ENCODE peak calls at places on chromosomes 12 and 14, in seven cellular contexts. U is heart right ventricle, I is B cell, F is fibroblast of mammary gland, M is WTC11, O is glutamatergic neuron, C is stomach. H is an unnamed sample.

GRCh38 chr12:44653886-44654527 is 222.1 kb downstream of the NELL2 start:
- DNase-seq in F (no peak), M (no peak), I (no peak), O (no peak), C (no peak), U (no peak), H (no peak)

GRCh38 chr12:6551496-6552139 is 4.2 kb downstream of the IFFO1 start:
- DNase-seq in M (no peak), C (no peak), F (peak), I (no peak), O (no peak), U (no peak), H (no peak)

GRCh38 chr12:105418821-105419291 is 88.4 kb downstream of the C12orf75 start:
- DNase-seq in C (no peak), O (no peak), M (no peak), F (no peak), U (no peak), I (no peak), H (peak)

GRCh38 chr12:84091642-84092041 is 821.0 kb downstream of the SLC6A15 start:
- DNase-seq in F (no peak), I (no peak), C (no peak), O (no peak), M (no peak), U (no peak), H (no peak)

GRCh38 chr12:20004951-20005350 is 363.4 kb upstream of the PDE3A start:
- DNase-seq in U (no peak), M (no peak), I (no peak), F (no peak), C (no peak), O (no peak), H (no peak)

GRCh38 chr14:50397461-50398196 is 948 bp upstream of the CDKL1 start:
- DNase-seq in F (peak), O (no peak), C (no peak), M (no peak), U (no peak), I (no peak), H (no peak)

GRCh38 chr12:130202201-130202600 is 39.9 kb downstream of the FZD10 start:
- DNase-seq in C (no peak), O (no peak), M (no peak), F (no peak), U (no peak), I (no peak), H (no peak)

GRCh38 chr14:105061428-105062047 is 3.7 kb downstream of the GPR132 start:
- DNase-seq in U (peak), C (peak), M (no peak), I (peak), F (no peak), O (no peak), H (no peak)

GRCh38 chr12:46209914-46210834 is 58.7 kb downstream of the SLC38A1 start:
- DNase-seq in C (peak), M (no peak), U (peak), O (no peak), F (peak), I (peak), H (no peak)

GRCh38 chr12:15886372-15887042 is 4.3 kb downstream of the STRAP start:
- DNase-seq in C (no peak), M (no peak), F (peak), I (no peak), U (no peak), O (no peak), H (no peak)

GRCh38 chr14:103690332-103690731 is 24.9 kb downstream of the XRCC3 start:
- DNase-seq in O (no peak), U (no peak), I (no peak), M (no peak), F (no peak), C (no peak), H (no peak)

GRCh38 chr12:47990351-47991105 is 13.7 kb downstream of the COL2A1 start:
- DNase-seq in O (no peak), I (peak), C (no peak), U (no peak), F (peak), M (no peak), H (no peak)

GRCh38 chr14:71595441-71595840 is 336.8 kb upstream of the RGS6 start:
- DNase-seq in F (no peak), C (no peak), O (no peak), U (no peak), M (no peak), I (no peak), H (no peak)

GRCh38 chr12:12099102-12099501 is 28.4 kb downstream of the BCL2L14 start:
- DNase-seq in F (no peak), M (no peak), O (no peak), C (no peak), U (no peak), I (no peak), H (no peak)

GRCh38 chr12:25495336-25496097 is 57.6 kb downstream of the LMNTD1 start:
- DNase-seq in I (no peak), U (no peak), F (peak), O (no peak), C (no peak), M (no peak), H (peak)

GRCh38 chr12:38151991-38152700 is 164.4 kb upstream of the ALG10B start:
- DNase-seq in C (no peak), O (no peak), F (no peak), I (no peak), M (no peak), U (no peak), H (no peak)

GRCh38 chr12:53867216-53868012 is 71.2 kb upstream of the HOXC13 start:
- DNase-seq in O (no peak), U (no peak), C (no peak), I (no peak), F (peak), M (peak), H (no peak)

GRCh38 chr12:19485240-19485639 is 45.9 kb downstream of the AEBP2 start:
- DNase-seq in M (no peak), U (no peak), I (no peak), C (no peak), F (no peak), O (no peak), H (no peak)

GRCh38 chr12:122558721-122559641 is 31.9 kb downstream of the KNTC1 start:
- DNase-seq in U (no peak), M (no peak), O (no peak), I (peak), F (no peak), C (no peak), H (no peak)

GRCh38 chr14:75282166-75282547 is 3.5 kb downstream of the FOS start:
- DNase-seq in O (no peak), M (no peak), F (no peak), C (no peak), I (peak), U (no peak), H (no peak)

GRCh38 chr14:104826858-104827172 is 25.9 kb downstream of the ZBTB42 start:
- DNase-seq in C (no peak), U (no peak), I (no peak), M (no peak), O (no peak), F (no peak), H (no peak)

GRCh38 chr14:90741682-90741946 is 74.6 kb downstream of the TTC7B start:
- DNase-seq in C (no peak), F (no peak), U (no peak), O (no peak), M (no peak), I (no peak), H (no peak)

GRCh38 chr12:57628280-57629191 is 4.5 kb downstream of the B4GALNT1 start:
- DNase-seq in I (no peak), F (no peak), M (no peak), C (no peak), O (no peak), U (no peak), H (no peak)

GRCh38 chr12:54725233-54725843 is 77.2 kb upstream of the DCD start:
- DNase-seq in F (peak), I (no peak), O (peak), C (no peak), M (no peak), U (no peak), H (no peak)

GRCh38 chr12:50261654-50262053 is 21.7 kb downstream of the LIMA1 start:
- DNase-seq in C (no peak), U (no peak), O (no peak), F (peak), M (no peak), I (no peak), H (no peak)

GRCh38 chr12:22518067-22518719 is 26.1 kb downstream of the C2CD5 start:
- DNase-seq in F (peak), U (no peak), I (no peak), C (peak), M (no peak), O (no peak), H (no peak)

GRCh38 chr12:122834229-122834920 is 882 bp upstream of the HIP1R start:
- DNase-seq in U (peak), O (peak), C (peak), I (peak), M (peak), F (peak), H (no peak)

GRCh38 chr12:46453428-46453827 is 80.9 kb upstream of the SLC38A2 start:
- DNase-seq in C (no peak), U (no peak), O (no peak), F (no peak), I (no peak), M (no peak), H (no peak)

GRCh38 chr12:76688001-76688400 is 75.9 kb upstream of the ZDHHC17 start:
- DNase-seq in O (no peak), U (no peak), I (no peak), M (no peak), F (peak), C (no peak), H (no peak)

GRCh38 chr14:75375983-75376382 is 51.8 kb upstream of the JDP2 start:
- DNase-seq in C (no peak), O (no peak), U (no peak), I (no peak), M (no peak), F (no peak), H (no peak)

GRCh38 chr12:111074965-111075364 is 154.6 kb upstream of the MYL2 start:
- DNase-seq in C (no peak), O (no peak), M (no peak), F (no peak), U (no peak), I (no peak), H (no peak)

GRCh38 chr14:89848165-89848564 is 106.4 kb downstream of the EFCAB11 start:
- DNase-seq in U (no peak), F (peak), C (no peak), M (no peak), I (no peak), O (no peak), H (no peak)

GRCh38 chr14:27253946-27254345 is 656.1 kb upstream of the NOVA1 start:
- DNase-seq in F (no peak), I (no peak), O (no peak), M (no peak), U (no peak), C (no peak), H (no peak)

GRCh38 chr12:4145990-4146859 is 127.3 kb upstream of the CCND2 start:
- DNase-seq in C (no peak), F (peak), O (no peak), U (no peak), I (peak), M (no peak), H (no peak)

GRCh38 chr14:101216725-101217463 is 313.4 kb upstream of the RTL1 start:
- DNase-seq in U (no peak), F (no peak), I (no peak), M (no peak), C (no peak), O (no peak), H (no peak)

GRCh38 chr12:87953257-87953860 is 75.8 kb downstream of the C12orf50 start:
- DNase-seq in U (no peak), M (no peak), I (no peak), O (no peak), C (no peak), F (peak), H (peak)
- TF ChIP-seq CTCF in U (peak), M (no peak), I (no peak), O (peak), C (no peak), F (peak), H (peak)

GRCh38 chr14:86646125-86646524 is 1116.2 kb downstream of the FLRT2 start:
- DNase-seq in O (no peak), C (no peak), F (no peak), M (no peak), I (no peak), U (no peak), H (no peak)

GRCh38 chr14:86641310-86641709 is 1111.4 kb downstream of the FLRT2 start:
- DNase-seq in I (no peak), F (no peak), M (no peak), U (no peak), C (no peak), O (no peak), H (no peak)

GRCh38 chr14:86652512-86652911 is 1122.6 kb downstream of the FLRT2 start:
- DNase-seq in M (no peak), O (no peak), I (no peak), F (no peak), U (no peak), C (no peak), H (no peak)

GRCh38 chr14:86646688-86647687 is 1117.0 kb downstream of the FLRT2 start:
- DNase-seq in O (no peak), C (no peak), I (no peak), U (no peak), F (peak), M (no peak), H (no peak)
- TF ChIP-seq CTCF in O (peak), C (no peak), I (no peak), U (no peak), F (peak), M (peak), H (no peak)

DNA sequence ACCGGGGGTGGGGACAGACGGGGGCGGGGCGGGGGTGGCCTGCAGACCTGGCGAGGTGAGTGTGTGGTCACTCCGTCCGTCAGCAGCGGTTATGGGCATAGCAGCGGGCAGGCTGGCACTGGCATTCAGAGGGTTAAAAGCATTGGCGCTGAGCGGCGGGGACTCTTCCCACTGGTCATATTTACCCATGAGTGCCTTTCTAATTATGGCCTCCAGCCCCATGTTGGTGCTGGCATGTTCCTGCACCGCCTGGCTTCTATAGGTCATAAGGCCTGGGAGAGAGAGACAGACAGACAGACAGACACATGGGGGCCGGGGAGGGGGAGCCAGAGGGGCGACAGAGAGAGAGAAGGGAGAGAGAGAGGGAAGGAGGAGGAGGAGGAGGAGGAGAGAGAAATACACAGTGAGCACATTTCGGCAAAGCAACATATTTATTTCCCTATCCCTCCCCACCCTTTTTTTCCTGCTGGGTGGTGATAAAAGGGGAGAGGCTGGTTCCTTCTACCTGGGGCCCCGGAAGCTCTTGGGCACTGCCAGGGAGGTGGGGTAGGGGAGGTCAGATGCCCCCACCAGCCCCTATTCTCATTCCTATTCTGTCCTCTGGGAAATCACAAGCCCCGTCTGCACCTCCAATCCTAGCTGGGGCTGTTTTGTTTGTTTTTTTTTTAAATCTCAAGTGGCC is 32.6 kb downstream of the RFLNA start:
- DNase-seq in O (no peak), F (no peak), C (no peak), I (no peak), M (no peak), U (no peak), H (no peak)
- TF ChIP-seq CTCF in O (no peak), F (no peak), C (no peak), I (no peak), M (no peak), U (no peak), H (no peak)

GRCh38 chr14:61581340-61581739 is 114.0 kb upstream of the HIF1A start:
- DNase-seq in U (no peak), C (no peak), F (no peak), O (no peak), M (no peak), I (no peak), H (no peak)
- TF ChIP-seq CTCF in U (no peak), C (no peak), F (no peak), O (no peak), M (no peak), I (no peak), H (no peak)

H was measured in AG09319.